ENCODE peak calls at places on chromosomes 16 and 17, in five cellular contexts. Q, R, Z, C and V are unnamed samples.

GRCh38 chr17:17568772-17569195 is 22.7 kb downstream of the PEMT start:
- DNase-seq in Q (peak), R (peak), C (peak), Z (peak), V (peak)

GRCh38 chr16:4768549-4769305 is 1.8 kb upstream of the ZNF500 start:
- DNase-seq in Q (peak), Z (peak), R (peak), C (peak), V (peak)

GRCh38 chr17:66775262-66775661 is 59.7 kb upstream of the CACNG5 start:
- DNase-seq in C (no peak), R (no peak), Z (no peak), Q (no peak), V (no peak)

GRCh38 chr16:58579587-58579986 is 50.0 kb downstream of the CNOT1 start:
- DNase-seq in Q (no peak), C (no peak), Z (no peak), R (no peak), V (no peak)

GRCh38 chr16:24980077-24980793 is 34.9 kb downstream of the ARHGAP17 start:
- DNase-seq in Z (no peak), C (no peak), Q (no peak), R (peak), V (no peak)

GRCh38 chr16:55408656-55409055 is 70.3 kb upstream of the MMP2 start:
- DNase-seq in Z (no peak), Q (no peak), R (no peak), C (no peak), V (peak)

GRCh38 chr17:35312790-35313711 is 60.4 kb downstream of the SLFN11 start:
- DNase-seq in Z (peak), Q (peak), C (peak), R (peak), V (peak)

GRCh38 chr17:1997587-1998425 is 27.3 kb downstream of the RTN4RL1 start:
- DNase-seq in R (no peak), Q (peak), C (no peak), Z (no peak), V (peak)

GRCh38 chr16:87203060-87203656 is 114.0 kb downstream of the C16orf95 start:
- DNase-seq in Z (peak), C (peak), R (peak), Q (peak), V (peak)

GRCh38 chr16:56351481-56351880 is 73.9 kb downstream of the AMFR start:
- DNase-seq in Q (no peak), Z (no peak), R (no peak), C (no peak), V (no peak)

GRCh38 chr17:55845385-55845784 is 94.5 kb downstream of the PCTP start:
- DNase-seq in R (peak), Q (peak), C (no peak), Z (peak), V (peak)

GRCh38 chr16:85084841-85085535 is 27.3 kb downstream of the CIBAR2 start:
- DNase-seq in C (no peak), Z (no peak), Q (no peak), R (no peak), V (no peak)

GRCh38 chr17:4806420-4806769 is 557 bp upstream of the PLD2 start:
- DNase-seq in Z (no peak), Q (peak), C (no peak), R (no peak), V (no peak)

GRCh38 chr17:12312692-12313091 is 292.0 kb downstream of the MAP2K4 start:
- DNase-seq in R (no peak), C (no peak), Z (no peak), Q (no peak), V (no peak)

GRCh38 chr17:17492085-17492484 is 4.1 kb downstream of the RASD1 start:
- DNase-seq in R (no peak), Q (no peak), C (no peak), Z (no peak), V (no peak)

GRCh38 chr17:31499771-31500554 is 108.5 kb downstream of the RAB11FIP4 start:
- DNase-seq in Z (peak), Q (peak), C (no peak), R (no peak), V (peak)

GRCh38 chr16:23317266-23317661 is 15.2 kb downstream of the SCNN1B start:
- DNase-seq in Z (no peak), C (no peak), Q (peak), R (no peak), V (peak)

GRCh38 chr17:48551206-48551597 is 6.3 kb upstream of the HOXB2 start:
- DNase-seq in Q (no peak), C (no peak), R (no peak), Z (peak), V (no peak)

GRCh38 chr17:43880420-43880991 is 26.8 kb downstream of the MPP2 start:
- DNase-seq in Q (peak), C (peak), Z (no peak), R (peak), V (peak)

GRCh38 chr17:60524463-60525346 is 1.3 kb downstream of the APPBP2 start:
- DNase-seq in R (peak), Q (no peak), Z (peak), C (no peak), V (no peak)

GRCh38 chr16:15708096-15708495 is 58.1 kb downstream of the NDE1 start:
- DNase-seq in R (peak), Z (peak), C (no peak), Q (no peak), V (no peak)

GRCh38 chr17:60577147-60577925 is 22.7 kb upstream of the PPM1D start:
- DNase-seq in Q (peak), R (peak), Z (peak), C (peak), V (peak)

GRCh38 chr16:90008708-90009145 is 10.5 kb downstream of the DBNDD1 start:
- DNase-seq in Q (no peak), Z (peak), R (no peak), C (no peak), V (no peak)

GRCh38 chr16:73298562-73298961 is 250.6 kb upstream of the ZFHX3 start:
- DNase-seq in Q (no peak), Z (peak), C (no peak), R (no peak), V (no peak)

GRCh38 chr16:75593825-75594820 is 27.9 kb downstream of the GABARAPL2 start:
- DNase-seq in Q (no peak), C (peak), Z (peak), R (peak), V (no peak)

GRCh38 chr17:57422574-57423164 is 166.3 kb downstream of the MSI2 start:
- DNase-seq in Q (no peak), C (no peak), Z (peak), R (no peak), V (peak)

GRCh38 chr17:54807331-54807730 is 93.3 kb upstream of the TOM1L1 start:
- DNase-seq in R (no peak), Z (no peak), Q (no peak), C (no peak), V (no peak)

GRCh38 chr16:9297437-9298113 is 206.1 kb downstream of the HAPSTR1 start:
- DNase-seq in Q (peak), C (peak), R (peak), Z (no peak), V (peak)

GRCh38 chr17:1782171-1782567 is 20.3 kb downstream of the SERPINF1 start:
- DNase-seq in C (no peak), Z (no peak), R (no peak), Q (no peak), V (peak)

GRCh38 chr16:81531415-81531814 is 86.8 kb downstream of the CMIP start:
- DNase-seq in Z (no peak), C (no peak), Q (no peak), R (no peak), V (no peak)

GRCh38 chr16:86010680-86011141 is 111.7 kb downstream of the IRF8 start:
- DNase-seq in C (no peak), R (no peak), Q (no peak), Z (no peak), V (no peak)

GRCh38 chr16:31010539-31010938 is at the start of gene STX1B:
- DNase-seq in Z (no peak), C (peak), R (no peak), Q (no peak), V (no peak)

GRCh38 chr16:31010943-31011342 is 505 bp upstream of the STX1B start:
- DNase-seq in R (no peak), Q (no peak), C (no peak), Z (no peak), V (no peak)

GRCh38 chr16:31016018-31016417 is 5.6 kb upstream of the STX1B start:
- DNase-seq in C (no peak), R (no peak), Z (no peak), Q (peak), V (no peak)
- TF ChIP-seq POLR2A in C (no peak), R (no peak), Z (no peak), Q (no peak), V (no peak)

DNA sequence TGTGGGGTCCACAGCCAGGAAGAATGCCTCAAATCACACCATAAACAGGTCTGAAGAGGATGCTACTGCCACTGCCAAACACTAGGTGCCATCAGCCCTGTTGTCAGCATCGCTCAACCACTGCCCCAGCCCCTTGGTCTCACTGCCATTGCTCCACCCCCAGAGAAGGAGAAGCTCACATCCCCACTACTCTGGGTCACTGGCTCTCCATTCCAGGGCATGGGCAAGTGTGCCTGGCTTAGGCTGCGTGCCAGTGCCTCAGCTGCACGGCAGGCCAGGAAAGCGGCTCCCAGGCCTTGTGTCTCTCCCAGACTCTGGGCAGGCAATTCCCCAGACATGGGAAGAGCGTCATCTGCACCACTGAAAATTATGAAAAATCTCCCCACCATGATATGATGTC is 1.2 kb upstream of the IGSF6 start:
- DNase-seq in Z (no peak), C (no peak), R (no peak), Q (peak), V (no peak)
- TF ChIP-seq POLR2A in Z (no peak), C (no peak), R (no peak), Q (no peak), V (no peak)

GRCh38 chr16:70454221-70455034 is at the start of gene FCSK:
- DNase-seq in C (peak), R (peak), Z (peak), Q (peak), V (peak)
- TF ChIP-seq POLR2A in C (peak), R (peak), Z (no peak), Q (peak), V (no peak)

DNA sequence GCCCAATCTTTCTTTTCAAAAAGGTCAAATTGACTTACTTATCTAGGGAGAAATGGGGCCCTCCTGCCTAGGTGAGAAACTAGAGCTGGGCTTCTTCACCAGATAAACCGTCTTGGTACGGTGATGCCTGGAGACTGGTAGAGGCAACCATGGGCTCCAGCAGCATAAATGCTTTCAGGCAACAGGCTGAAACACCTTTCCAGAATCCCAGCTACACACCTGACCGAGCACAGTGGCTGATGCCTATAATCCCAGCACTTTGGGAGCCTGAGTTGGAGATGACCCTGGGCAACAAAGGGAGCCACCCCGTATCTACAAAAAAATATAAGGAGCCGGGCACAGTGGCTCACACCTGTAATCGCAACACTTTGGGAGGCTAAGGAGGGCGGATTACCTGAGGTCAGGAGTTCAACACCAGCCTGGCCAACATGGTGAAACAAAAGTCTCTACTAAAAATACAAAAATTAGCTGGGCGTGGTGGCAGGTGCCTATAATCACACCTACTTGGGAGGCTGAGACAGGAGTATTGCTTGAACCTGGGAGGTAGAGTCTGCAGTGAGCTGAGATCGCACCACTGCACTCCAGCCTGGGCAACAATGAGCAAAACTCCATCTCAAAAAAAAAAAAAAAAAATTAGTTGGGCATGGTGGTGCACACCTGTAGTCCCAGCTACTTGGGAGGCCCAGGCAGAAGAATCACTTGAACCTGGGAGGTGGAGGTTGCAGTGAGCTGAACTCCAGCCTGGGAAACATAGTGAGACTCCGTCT is 8.0 kb downstream of the TRAF4 start:
- DNase-seq in Q (peak), C (no peak), Z (no peak), R (no peak), V (no peak)
- TF ChIP-seq POLR2A in Q (no peak), C (peak), Z (no peak), R (no peak), V (no peak)

GRCh38 chr16:29993903-29994612 is 1.4 kb downstream of the HIRIP3 start:
- DNase-seq in Z (no peak), C (no peak), Q (no peak), R (no peak), V (no peak)

GRCh38 chr16:29994613-29995329 is 646 bp downstream of the HIRIP3 start:
- DNase-seq in Q (peak), R (peak), C (peak), Z (peak), V (no peak)

GRCh38 chr16:29996773-29997250 is 771 bp downstream of the INO80E start:
- DNase-seq in Q (no peak), Z (no peak), R (peak), C (no peak), V (no peak)

GRCh38 chr16:29995330-29995910 is at the start of gene HIRIP3:
- DNase-seq in R (peak), Q (peak), Z (peak), C (peak), V (peak)

GRCh38 chr16:29995911-29996772 is at the start of gene INO80E:
- DNase-seq in Z (peak), R (peak), Q (peak), C (peak), V (peak)
- TF ChIP-seq POLR2A in Z (peak), R (no peak), Q (no peak), C (peak), V (no peak)

DNA sequence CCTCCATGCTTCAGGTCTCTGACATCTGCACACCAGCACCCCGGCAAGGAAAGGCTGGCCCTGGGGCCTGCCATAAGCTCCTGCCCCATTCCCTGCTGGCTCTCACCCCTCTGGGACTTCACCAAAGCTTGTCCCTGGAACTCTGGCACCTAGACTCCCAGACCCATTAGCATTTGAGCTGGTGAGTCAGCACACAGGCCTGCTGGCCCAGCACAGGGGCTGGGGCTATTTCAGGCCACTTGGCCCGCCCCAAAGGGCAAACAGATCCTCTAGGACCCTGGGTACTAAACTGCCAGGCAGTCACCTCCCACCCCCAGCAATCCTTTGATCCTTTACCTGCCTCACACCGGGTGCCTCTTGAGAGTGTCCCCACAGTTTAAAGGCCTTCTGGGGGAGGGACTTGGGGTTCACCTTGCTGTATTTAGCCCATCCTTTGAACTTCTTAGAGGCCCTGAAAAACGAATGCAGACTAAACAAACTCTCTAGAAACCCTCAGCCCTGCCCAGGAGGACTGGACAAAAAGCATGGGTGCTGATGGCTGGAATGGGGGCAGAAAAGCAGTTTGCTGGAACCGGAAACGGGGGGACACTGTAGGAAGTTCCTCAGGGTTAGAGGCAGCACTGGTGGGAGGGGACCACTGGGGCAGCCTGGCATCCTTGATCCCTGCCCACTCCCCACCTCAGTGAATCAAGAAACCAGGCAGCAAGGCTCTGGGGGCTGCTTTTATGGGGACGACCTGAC is 3.2 kb upstream of the SAMD14 start:
- DNase-seq in C (no peak), Q (no peak), R (no peak), Z (peak), V (no peak)
- TF ChIP-seq POLR2A in C (peak), Q (no peak), R (no peak), Z (no peak), V (no peak)

DNA sequence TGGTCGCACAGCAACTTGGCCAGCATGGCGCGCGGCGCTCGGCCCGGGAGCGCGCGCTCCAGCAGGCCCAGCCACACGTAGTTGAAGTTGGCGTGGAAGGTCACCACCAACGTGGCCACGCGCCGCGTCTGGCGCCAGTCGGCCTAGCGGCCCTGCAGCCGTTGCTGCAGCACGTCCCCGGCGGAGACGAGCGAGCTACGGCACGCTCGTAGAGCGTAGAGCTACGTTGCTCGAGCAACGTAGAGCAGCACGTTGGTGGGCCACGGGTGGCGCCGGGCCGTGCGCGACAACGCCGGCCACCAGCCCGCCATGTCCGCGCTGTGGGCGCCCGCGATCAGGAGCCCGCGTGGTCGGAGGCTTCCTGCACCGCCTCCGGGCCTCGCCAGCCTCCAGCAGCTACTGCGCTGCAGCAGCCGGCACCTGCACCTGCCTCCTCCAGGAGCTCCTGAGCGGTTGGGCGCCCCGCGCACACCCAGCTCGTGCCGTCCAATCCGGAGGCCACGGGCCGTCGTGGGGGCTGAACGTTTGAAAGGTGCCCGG is 13.4 kb upstream of the SULT1A1 start:
- DNase-seq in R (peak), Q (peak), Z (no peak), C (no peak), V (peak)
- TF ChIP-seq POLR2A in R (no peak), Q (peak), Z (no peak), C (no peak), V (peak)

GRCh38 chr17:45949755-45950320 is 49.2 kb upstream of the STH start:
- DNase-seq in Z (no peak), Q (no peak), C (no peak), R (no peak), V (no peak)

GRCh38 chr17:45948881-45949624 is 50.0 kb upstream of the STH start:
- DNase-seq in Q (peak), R (peak), C (peak), Z (peak), V (peak)

GRCh38 chr17:45951941-45952340 is 47.1 kb upstream of the STH start:
- DNase-seq in C (no peak), Z (no peak), Q (no peak), R (peak), V (no peak)

GRCh38 chr17:45951403-45951802 is 47.6 kb upstream of the STH start:
- DNase-seq in R (no peak), Q (no peak), Z (no peak), C (no peak), V (no peak)

GRCh38 chr17:45950888-45951287 is 48.2 kb upstream of the STH start:
- DNase-seq in Q (no peak), Z (no peak), C (no peak), R (no peak), V (no peak)
- TF ChIP-seq POLR2A in Q (no peak), Z (no peak), C (no peak), R (no peak), V (no peak)